ENCODE peak calls at places on chromosome 10, in five cellular contexts. One of them, this sample, is unnamed. For H3K4me1, the result is how much of the 10 kb centered on the place peaks cover.

GRCh38 chr10:5545011-5545410 is 20.2 kb downstream of the CALML3 start:
- DNase-seq in astrocyte: no peak
- DNase-seq in A673: no peak
- DNase-seq in pancreas: no peak
- DNase-seq in Peyer's patch: peak
- DNase-seq in this sample: no peak

GRCh38 chr10:86365346-86366032 is 1.1 kb downstream of the GRID1 start:
- DNase-seq in astrocyte: no peak
- DNase-seq in A673: no peak
- DNase-seq in pancreas: no peak
- DNase-seq in Peyer's patch: peak
- DNase-seq in this sample: no peak

GRCh38 chr10:26044123-26044749 is 110.2 kb downstream of the MYO3A start:
- DNase-seq in astrocyte: peak
- DNase-seq in A673: peak
- DNase-seq in pancreas: no peak
- DNase-seq in Peyer's patch: no peak
- DNase-seq in this sample: no peak

GRCh38 chr10:102582181-102582580 is 62.1 kb upstream of the TRIM8 start:
- DNase-seq in astrocyte: no peak
- DNase-seq in A673: no peak
- DNase-seq in pancreas: no peak
- DNase-seq in Peyer's patch: no peak
- DNase-seq in this sample: no peak

GRCh38 chr10:121796342-121796741 is 131.5 kb downstream of the ATE1 start:
- DNase-seq in astrocyte: no peak
- DNase-seq in A673: no peak
- DNase-seq in pancreas: no peak
- DNase-seq in Peyer's patch: no peak
- DNase-seq in this sample: no peak

GRCh38 chr10:77881636-77882035 is 44.9 kb downstream of the DLG5 start:
- DNase-seq in astrocyte: no peak
- DNase-seq in A673: no peak
- DNase-seq in pancreas: no peak
- DNase-seq in Peyer's patch: no peak
- DNase-seq in this sample: no peak

GRCh38 chr10:89837173-89838001 is 136.0 kb downstream of the KIF20B start:
- DNase-seq in astrocyte: peak
- DNase-seq in A673: peak
- DNase-seq in pancreas: peak
- DNase-seq in Peyer's patch: peak
- DNase-seq in this sample: peak

GRCh38 chr10:66353422-66353821 is 572.4 kb upstream of the LRRTM3 start:
- DNase-seq in astrocyte: no peak
- DNase-seq in A673: no peak
- DNase-seq in pancreas: no peak
- DNase-seq in Peyer's patch: no peak
- DNase-seq in this sample: no peak

GRCh38 chr10:92239185-92239599 is 51.7 kb downstream of the CPEB3 start:
- DNase-seq in astrocyte: no peak
- DNase-seq in A673: peak
- DNase-seq in pancreas: no peak
- DNase-seq in Peyer's patch: no peak
- DNase-seq in this sample: no peak

GRCh38 chr10:80471715-80472233 is 17.7 kb downstream of the TSPAN14 start:
- DNase-seq in astrocyte: no peak
- DNase-seq in A673: no peak
- DNase-seq in pancreas: peak
- DNase-seq in Peyer's patch: no peak
- DNase-seq in this sample: no peak

GRCh38 chr10:79137826-79138225 is 69.1 kb downstream of the ZMIZ1 start:
- DNase-seq in astrocyte: peak
- DNase-seq in A673: no peak
- DNase-seq in pancreas: no peak
- DNase-seq in Peyer's patch: no peak
- DNase-seq in this sample: no peak
- H3K4me1 ChIP-seq in astrocyte: half or more
- H3K4me1 ChIP-seq in A673: under half
- H3K4me1 ChIP-seq in pancreas: under half
- H3K4me1 ChIP-seq in Peyer's patch: under half
- H3K4me1 ChIP-seq in this sample: under half

DNA sequence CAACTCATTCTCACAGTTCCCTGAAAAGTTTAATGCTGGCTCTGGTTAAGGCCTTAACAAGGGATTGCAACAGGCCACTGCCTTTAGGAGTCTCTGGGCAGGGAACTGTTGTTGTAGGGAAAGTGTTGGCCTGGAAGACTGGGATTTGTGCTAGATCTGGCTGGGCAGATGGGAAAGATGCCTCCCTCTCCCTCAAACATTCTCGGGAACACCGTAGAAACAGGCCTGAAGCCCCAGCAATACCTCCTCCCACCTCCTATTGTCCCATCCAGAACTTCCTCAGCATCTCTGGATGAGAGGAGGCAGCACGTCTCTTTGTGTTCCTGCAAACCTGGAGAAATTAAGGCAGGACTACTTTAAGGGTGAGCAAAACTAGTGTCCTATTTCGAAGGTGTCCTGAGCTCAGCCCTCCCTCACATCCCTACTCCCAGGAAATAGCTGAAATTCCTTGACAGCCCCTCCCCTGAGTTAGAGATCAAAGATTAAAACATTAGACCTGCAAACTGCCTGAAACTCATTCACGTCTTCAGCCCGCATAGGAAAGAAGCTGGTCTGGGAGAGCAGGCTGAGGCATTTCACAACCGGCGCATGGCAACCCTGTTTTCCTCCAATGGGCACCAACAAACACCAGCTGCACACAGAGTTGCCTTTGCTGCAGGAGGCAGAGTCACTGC is 10.9 kb upstream of the MAP3K8 start:
- DNase-seq in astrocyte: peak
- DNase-seq in A673: peak
- DNase-seq in pancreas: no peak
- DNase-seq in Peyer's patch: no peak
- DNase-seq in this sample: no peak
- H3K4me1 ChIP-seq in astrocyte: under half
- H3K4me1 ChIP-seq in A673: under half
- H3K4me1 ChIP-seq in pancreas: under half
- H3K4me1 ChIP-seq in Peyer's patch: under half
- H3K4me1 ChIP-seq in this sample: under half

GRCh38 chr10:113053881-113054280 is 103.8 kb downstream of the TCF7L2 start:
- DNase-seq in astrocyte: peak
- DNase-seq in A673: peak
- DNase-seq in pancreas: no peak
- DNase-seq in Peyer's patch: no peak
- DNase-seq in this sample: no peak
- H3K4me1 ChIP-seq in astrocyte: half or more
- H3K4me1 ChIP-seq in A673: under half
- H3K4me1 ChIP-seq in pancreas: under half
- H3K4me1 ChIP-seq in Peyer's patch: under half
- H3K4me1 ChIP-seq in this sample: under half

DNA sequence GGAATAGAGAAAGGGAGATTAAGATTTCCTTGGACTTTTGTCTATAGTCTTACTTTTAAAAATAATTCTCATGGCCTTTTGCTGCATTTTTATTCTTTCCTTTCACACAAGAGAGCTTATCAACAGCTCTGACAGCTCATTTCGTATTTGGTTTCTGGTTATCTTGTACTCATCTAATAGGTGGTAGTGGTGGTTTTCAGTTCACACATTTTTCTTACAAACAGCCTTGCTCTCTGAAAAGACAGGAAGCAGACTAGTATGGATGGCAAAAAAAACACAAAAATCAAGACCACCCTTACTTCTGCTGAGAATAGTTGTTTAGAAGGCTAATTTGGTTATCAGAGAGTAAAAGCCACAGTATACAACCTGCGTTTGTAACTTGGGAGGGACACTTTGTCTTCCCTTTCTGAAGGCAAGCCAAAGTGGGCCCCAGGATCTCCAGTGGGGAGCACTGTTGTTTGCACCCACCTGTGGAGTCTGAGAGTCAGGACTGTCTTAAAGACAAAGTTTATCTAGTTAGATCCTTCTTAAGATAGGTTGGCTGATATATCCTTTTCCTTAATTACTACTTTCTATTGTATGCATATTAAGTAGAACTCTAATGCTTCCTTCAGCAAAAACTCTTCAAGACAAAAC is 68.0 kb downstream of the PIP4K2A start:
- DNase-seq in astrocyte: peak
- DNase-seq in A673: no peak
- DNase-seq in pancreas: no peak
- DNase-seq in Peyer's patch: no peak
- DNase-seq in this sample: peak
- H3K4me1 ChIP-seq in astrocyte: under half
- H3K4me1 ChIP-seq in A673: under half
- H3K4me1 ChIP-seq in pancreas: under half
- H3K4me1 ChIP-seq in Peyer's patch: under half
- H3K4me1 ChIP-seq in this sample: half or more

GRCh38 chr10:61189912-61190311 is 245.9 kb upstream of the RHOBTB1 start:
- DNase-seq in astrocyte: no peak
- DNase-seq in A673: no peak
- DNase-seq in pancreas: no peak
- DNase-seq in Peyer's patch: no peak
- DNase-seq in this sample: no peak

GRCh38 chr10:61192042-61192441 is 248.1 kb upstream of the RHOBTB1 start:
- DNase-seq in astrocyte: no peak
- DNase-seq in A673: no peak
- DNase-seq in pancreas: peak
- DNase-seq in Peyer's patch: no peak
- DNase-seq in this sample: no peak

GRCh38 chr10:61197022-61197421 is 253.0 kb upstream of the RHOBTB1 start:
- DNase-seq in astrocyte: peak
- DNase-seq in A673: no peak
- DNase-seq in pancreas: no peak
- DNase-seq in Peyer's patch: no peak
- DNase-seq in this sample: no peak

GRCh38 chr10:61195219-61195618 is 251.2 kb upstream of the RHOBTB1 start:
- DNase-seq in astrocyte: no peak
- DNase-seq in A673: no peak
- DNase-seq in pancreas: no peak
- DNase-seq in Peyer's patch: no peak
- DNase-seq in this sample: no peak
- H3K4me1 ChIP-seq in astrocyte: under half
- H3K4me1 ChIP-seq in A673: under half
- H3K4me1 ChIP-seq in pancreas: under half
- H3K4me1 ChIP-seq in Peyer's patch: under half
- H3K4me1 ChIP-seq in this sample: under half

This sample was measured in CD4-positive, CD25-positive, alpha-beta regulatory T cell.